ENCODE peak calls at places on chromosomes 13 and 19, in five cellular contexts. L, F, G, V and J are unnamed samples.

GRCh38 chr13:114334305-114335053 is 20.2 kb downstream of the CHAMP1 start:
- DNase-seq in L (no peak), F (no peak), G (no peak), V (no peak), J (no peak)

GRCh38 chr19:39140195-39140516 is 14.6 kb downstream of the PAK4 start:
- DNase-seq in L (no peak), F (no peak), G (no peak), V (no peak), J (no peak)

GRCh38 chr19:15934332-15935078 is at the start of gene CYP4F11:
- DNase-seq in L (peak; percentile 1), F (no peak), G (no peak), V (peak; percentile 95), J (peak; percentile 89)

GRCh38 chr13:108268713-108269112 is 805 bp upstream of the TNFSF13B start:
- DNase-seq in L (no peak), F (no peak), G (no peak), V (no peak), J (no peak)

GRCh38 chr13:20394506-20394905 is 131.2 kb downstream of the CRYL1 start:
- DNase-seq in L (no peak), F (no peak), G (no peak), V (no peak), J (no peak)

GRCh38 chr13:65594255-65594654 is 1635.9 kb downstream of the PCDH9 start:
- DNase-seq in L (no peak), F (peak; percentile 9), G (no peak), V (no peak), J (no peak)

GRCh38 chr19:7926021-7926726 is at the start of gene CTXN1:
- DNase-seq in L (no peak), F (peak; percentile 75), G (peak; percentile 82), V (peak; percentile 82), J (no peak)

GRCh38 chr13:54162069-54162468 is 1133.5 kb downstream of the OLFM4 start:
- DNase-seq in L (no peak), F (no peak), G (no peak), V (no peak), J (no peak)

GRCh38 chr19:39599116-39599515 is 3.2 kb upstream of the LGALS13 start:
- DNase-seq in L (peak; percentile 36), F (peak; percentile 51), G (peak; percentile 7), V (peak; percentile 15), J (no peak)

GRCh38 chr13:45807520-45808099 is 43.9 kb downstream of the SIAH3 start:
- DNase-seq in L (peak; percentile 35), F (peak; percentile 59), G (no peak), V (peak; percentile 19), J (no peak)

GRCh38 chr13:93786846-93787245 is 560.2 kb downstream of the GPC6 start:
- DNase-seq in L (no peak), F (no peak), G (no peak), V (no peak), J (no peak)

GRCh38 chr19:7328647-7329046 is 20.1 kb upstream of the ARHGEF18 start:
- DNase-seq in L (no peak), F (no peak), G (no peak), V (no peak), J (no peak)

GRCh38 chr13:30998548-30999140 is 66.2 kb downstream of the TEX26 start:
- DNase-seq in L (no peak), F (peak; percentile 55), G (no peak), V (no peak), J (no peak)

GRCh38 chr13:71290963-71291937 is 575.8 kb downstream of the DACH1 start:
- DNase-seq in L (peak; percentile 56), F (peak; percentile 33), G (peak; percentile 3), V (peak; percentile 33), J (no peak)

GRCh38 chr13:64997438-64997837 is 2232.7 kb downstream of the PCDH9 start:
- DNase-seq in L (no peak), F (no peak), G (no peak), V (no peak), J (no peak)